ENCODE peak calls at places on chromosome 5, in eight cellular contexts. L, R, E, V, O, A, D and G are unnamed samples.

GRCh38 chr5:68725905-68726683 is 367.7 kb upstream of the SLC30A5 start:
- DNase-seq in D (no peak), E (no peak), O (no peak), A (no peak), V (peak; percentile 65), R (no peak), L (no peak), G (no peak)

GRCh38 chr5:158634713-158635112 is 465.0 kb downstream of the EBF1 start:
- DNase-seq in O (no peak), R (no peak), D (peak; percentile 75), E (no peak), A (peak; percentile 63), L (no peak), V (no peak), G (no peak)

GRCh38 chr5:36552626-36553393 is 53.6 kb upstream of the SLC1A3 start:
- DNase-seq in L (no peak), O (no peak), V (no peak), D (no peak), A (no peak), R (peak; percentile 54), E (no peak), G (no peak)

GRCh38 chr5:169004551-169004950 is 296.4 kb downstream of the SLIT3 start:
- DNase-seq in D (no peak), A (no peak), O (no peak), L (no peak), V (no peak), R (no peak), E (no peak), G (no peak)

GRCh38 chr5:40481226-40481625 is 198.5 kb upstream of the PTGER4 start:
- DNase-seq in V (no peak), R (peak; percentile 33), L (no peak), E (no peak), D (no peak), O (peak; percentile 27), A (no peak), G (no peak)

GRCh38 chr5:110258460-110258859 is 468.0 kb downstream of the TMEM232 start:
- DNase-seq in V (peak; percentile 48), A (peak; percentile 67), D (peak; percentile 68), E (peak; percentile 36), L (no peak), R (no peak), O (no peak), G (peak; percentile 36)

GRCh38 chr5:56175465-56175864 is 57.7 kb downstream of the ANKRD55 start:
- DNase-seq in D (peak; percentile 85), V (peak; percentile 26), R (peak; percentile 57), A (peak; percentile 90), O (peak; percentile 84), L (no peak), E (peak; percentile 42), G (peak; percentile 96)

GRCh38 chr5:80191991-80192398 is 63.9 kb downstream of the SERINC5 start:
- DNase-seq in L (no peak), D (peak; percentile 66), E (no peak), A (no peak), V (peak; percentile 73), O (no peak), R (no peak), G (no peak)

GRCh38 chr5:127529904-127530682 is 12.7 kb downstream of the PRRC1 start:
- DNase-seq in E (no peak), O (no peak), L (no peak), R (no peak), D (no peak), A (no peak), V (no peak), G (no peak)

GRCh38 chr5:417301-417700 is 25.7 kb upstream of the EXOC3 start:
- DNase-seq in D (peak; percentile 11), R (no peak), A (no peak), E (no peak), V (no peak), L (no peak), O (no peak), G (no peak)

GRCh38 chr5:14201325-14202061 is 58.4 kb downstream of the TRIO start:
- DNase-seq in E (no peak), L (no peak), R (no peak), D (no peak), V (no peak), O (peak; percentile 79), A (peak; percentile 66), G (peak; percentile 82)

GRCh38 chr5:16866795-16867584 is 69.1 kb downstream of the MYO10 start:
- DNase-seq in O (peak; percentile 72), A (no peak), D (no peak), V (peak; percentile 49), L (no peak), R (no peak), E (no peak), G (peak; percentile 86)

GRCh38 chr5:142720561-142721275 is 34.8 kb upstream of the FGF1 start:
- DNase-seq in D (no peak), O (peak; percentile 33), E (no peak), R (peak; percentile 96), V (no peak), A (no peak), L (no peak), G (no peak)

GRCh38 chr5:95900383-95900958 is 61.2 kb downstream of the ELL2 start:
- DNase-seq in V (peak; percentile 47), L (no peak), R (no peak), D (peak; percentile 71), O (peak; percentile 88), A (peak; percentile 75), E (peak; percentile 36), G (peak; percentile 91)

GRCh38 chr5:158013939-158014338 is 155.0 kb upstream of the CLINT1 start:
- DNase-seq in L (peak; percentile 44), R (peak; percentile 42), A (peak; percentile 74), V (peak; percentile 58), E (no peak), O (peak; percentile 12), D (no peak), G (no peak)

GRCh38 chr5:37086466-37087178 is 162.6 kb downstream of the CPLANE1 start:
- DNase-seq in O (peak; percentile 76), R (peak; percentile 34), V (no peak), E (peak; percentile 5), D (no peak), A (peak; percentile 65), L (no peak), G (peak; percentile 88)

GRCh38 chr5:83767409-83767992 is 46.8 kb upstream of the HAPLN1 start:
- DNase-seq in O (no peak), A (peak; percentile 15), D (no peak), E (no peak), L (no peak), R (no peak), V (no peak), G (peak; percentile 1)

GRCh38 chr5:56026863-56027300 is 32.1 kb upstream of the IL6ST start:
- DNase-seq in V (no peak), R (peak; percentile 96), A (peak; percentile 87), E (peak; percentile 61), O (peak; percentile 94), D (no peak), L (peak; percentile 72), G (peak; percentile 86)

GRCh38 chr5:148708854-148709253 is 54.5 kb upstream of the HTR4 start:
- DNase-seq in E (no peak), R (no peak), D (no peak), L (no peak), O (no peak), V (no peak), A (no peak), G (no peak)

GRCh38 chr5:179793470-179794139 is at the start of gene LTC4S:
- DNase-seq in A (peak; percentile 54), E (no peak), L (no peak), V (no peak), D (peak; percentile 90), O (peak; percentile 27), R (no peak), G (peak; percentile 23)

GRCh38 chr5:35939639-35940038 is 1.2 kb upstream of the CAPSL start:
- DNase-seq in A (no peak), E (no peak), L (no peak), D (no peak), R (no peak), V (no peak), O (no peak), G (no peak)

GRCh38 chr5:77709993-77710392 is 66.1 kb downstream of the TBCA start:
- DNase-seq in D (no peak), V (no peak), O (no peak), A (no peak), L (no peak), E (no peak), R (no peak), G (no peak)

GRCh38 chr5:73853091-73853490 is 227.1 kb downstream of the ARHGEF28 start:
- DNase-seq in L (no peak), O (peak; percentile 73), V (no peak), E (peak; percentile 14), R (peak; percentile 57), D (no peak), A (peak; percentile 54), G (peak; percentile 45)

GRCh38 chr5:132754947-132755346 is 7.7 kb downstream of the CCNI2 start:
- DNase-seq in O (peak; percentile 51), V (peak; percentile 35), D (no peak), L (no peak), R (no peak), E (no peak), A (peak; percentile 37), G (peak; percentile 52)
- TF ChIP-seq CTCF in O (peak; percentile 44), V (peak; percentile 30), D (no peak), L (peak; percentile 21), R (peak; percentile 29), E (peak; percentile 20), A (peak; percentile 28), G (peak; percentile 48)

GRCh38 chr5:180803181-180804128 is 849 bp upstream of the MGAT1 start:
- DNase-seq in O (no peak), A (peak; percentile 75), E (no peak), D (peak; percentile 82), V (peak; percentile 42), R (no peak), L (peak; percentile 89), G (peak; percentile 46)
- TF ChIP-seq CTCF in O (peak; percentile 1), A (peak; percentile 18), E (no peak), D (no peak), V (peak; percentile 19), R (no peak), L (peak; percentile 13), G (peak; percentile 28)

GRCh38 chr5:93431255-93431654 is 149.8 kb downstream of the NR2F1-AS1 start:
- DNase-seq in A (no peak), D (no peak), E (no peak), O (peak; percentile 14), R (no peak), L (no peak), V (no peak), G (no peak)

GRCh38 chr5:93430673-93431192 is 150.3 kb downstream of the NR2F1-AS1 start:
- DNase-seq in A (no peak), D (no peak), R (no peak), V (no peak), L (no peak), O (no peak), E (no peak), G (no peak)

GRCh38 chr5:93436083-93436482 is 144.9 kb downstream of the NR2F1-AS1 start:
- DNase-seq in V (no peak), O (no peak), R (no peak), D (no peak), L (no peak), E (no peak), A (no peak), G (no peak)

GRCh38 chr5:93430139-93430538 is 150.9 kb downstream of the NR2F1-AS1 start:
- DNase-seq in L (no peak), D (no peak), A (no peak), R (no peak), E (no peak), O (no peak), V (no peak), G (no peak)

GRCh38 chr5:93433422-93433821 is 147.6 kb downstream of the NR2F1-AS1 start:
- DNase-seq in R (peak; percentile 36), V (no peak), L (no peak), A (peak; percentile 94), D (no peak), E (peak; percentile 54), O (peak; percentile 96), G (peak; percentile 83)
- TF ChIP-seq CTCF in R (no peak), V (no peak), L (no peak), A (no peak), D (no peak), E (no peak), O (no peak), G (no peak)

GRCh38 chr5:136018814-136019777 is 9.7 kb upstream of the TGFBI start:
- DNase-seq in D (peak; percentile 89), A (peak; percentile 99), V (no peak), R (no peak), L (no peak), E (peak; percentile 96), O (peak; percentile 99), G (peak; percentile 100)
- TF ChIP-seq CTCF in D (peak; percentile 3), A (peak; percentile 66), V (peak; percentile 55), R (no peak), L (no peak), E (peak; percentile 66), O (peak; percentile 64), G (peak; percentile 55)